ENCODE peak calls at places on chromosomes 2 and 18, in five cellular contexts. S is astrocyte of the hippocampus, K is upper lobe of right lung, C is GM13976, Y is fibroblast of the conjunctiva. X is an unnamed sample.

GRCh38 chr2:214853906-214854305 is 44.4 kb upstream of the BARD1 start:
- DNase-seq in K (no peak), S (no peak), Y (no peak), C (no peak), X (no peak)

GRCh38 chr2:231228223-231228622 is 29.8 kb downstream of the ARMC9 start:
- DNase-seq in C (peak; percentile 69), Y (no peak), S (no peak), K (no peak), X (peak; percentile 55)

GRCh38 chr2:216792222-216793001 is 67.5 kb downstream of the TNP1 start:
- DNase-seq in K (no peak), S (peak; percentile 70), Y (peak; percentile 50), C (no peak), X (no peak)

GRCh38 chr18:6781846-6782245 is 52.3 kb downstream of the ARHGAP28 start:
- DNase-seq in K (no peak), S (peak; percentile 43), C (no peak), Y (peak; percentile 18), X (no peak)

GRCh38 chr2:230306474-230306873 is 20.5 kb upstream of the SP140L start:
- DNase-seq in K (no peak), C (no peak), S (no peak), Y (no peak), X (no peak)

GRCh38 chr2:121994238-121995206 is 239.1 kb downstream of the TSN start:
- DNase-seq in Y (no peak), K (no peak), S (no peak), C (no peak), X (no peak)

GRCh38 chr18:61502472-61502871 is 169.2 kb downstream of the CDH20 start:
- DNase-seq in S (peak; percentile 80), C (peak; percentile 50), K (no peak), Y (peak; percentile 68), X (peak; percentile 30)

GRCh38 chr2:48343154-48343553 is 186.8 kb upstream of the STON1 start:
- DNase-seq in S (no peak), Y (no peak), C (no peak), K (no peak), X (no peak)

GRCh38 chr2:111169924-111170323 is 49.2 kb downstream of the BCL2L11 start:
- DNase-seq in S (no peak), Y (no peak), C (no peak), K (no peak), X (no peak)

GRCh38 chr2:226414313-226414712 is 385.3 kb downstream of the IRS1 start:
- DNase-seq in C (no peak), S (no peak), Y (no peak), K (no peak), X (no peak)

GRCh38 chr2:20168048-20168726 is 56.7 kb downstream of the SDC1 start:
- DNase-seq in Y (no peak), S (no peak), K (no peak), C (peak; percentile 20), X (no peak)

X was measured in GM19239.